ENCODE peak calls at places on chromosomes 5 and 9, in four cellular contexts. Y is CD4-positive, alpha-beta T cell; S is HepG2; P is adrenal gland. W is an unnamed sample.

GRCh38 chr9:87872079-87872624 is 10.5 kb upstream of the SPATA31E1 start:
- DNase-seq in Y (no peak), S (no peak), P (no peak), W (no peak)

GRCh38 chr5:18366234-18366633 is 732.0 kb downstream of the TAF11L14 start:
- DNase-seq in Y (no peak), S (no peak), P (no peak), W (no peak)

GRCh38 chr9:99828054-99828416 is 6.3 kb downstream of the NR4A3 start:
- DNase-seq in Y (no peak), S (no peak), P (peak; percentile 35), W (no peak)

GRCh38 chr9:90724880-90725279 is 76.7 kb upstream of the SYK start:
- DNase-seq in Y (no peak), S (no peak), P (no peak), W (no peak)

GRCh38 chr5:171336486-171337206 is 27.6 kb downstream of the TLX3 start:
- DNase-seq in Y (no peak), S (no peak), P (peak; percentile 26), W (no peak)

GRCh38 chr9:118959366-118959765 is 409.9 kb downstream of the BRINP1 start:
- DNase-seq in Y (no peak), S (no peak), P (no peak), W (no peak)

GRCh38 chr5:147098233-147098790 is 136.5 kb upstream of the STK32A start:
- DNase-seq in Y (no peak), S (peak; percentile 33), P (peak; percentile 27), W (peak; percentile 51)

GRCh38 chr9:20873240-20873860 is 158.1 kb downstream of the HACD4 start:
- DNase-seq in Y (no peak), S (no peak), P (no peak), W (no peak)

GRCh38 chr5:80117446-80117845 is 82.3 kb downstream of the THBS4 start:
- DNase-seq in Y (no peak), S (no peak), P (no peak), W (no peak)

GRCh38 chr5:39650234-39650816 is 225.5 kb upstream of the DAB2 start:
- DNase-seq in Y (no peak), S (no peak), P (no peak), W (no peak)

GRCh38 chr9:135248111-135248510 is 160.6 kb downstream of the OLFM1 start:
- DNase-seq in Y (no peak), S (no peak), P (no peak), W (no peak)

GRCh38 chr5:65359981-65360380 is 121.7 kb downstream of the ADAMTS6 start:
- DNase-seq in Y (no peak), S (no peak), P (no peak), W (no peak)

GRCh38 chr5:179118756-179119414 is 58.7 kb downstream of the ZNF354C start:
- DNase-seq in Y (no peak), S (no peak), P (no peak), W (no peak)

GRCh38 chr9:133968966-133969617 is 23.0 kb downstream of the VAV2 start:
- DNase-seq in Y (no peak), S (no peak), P (no peak), W (no peak)

GRCh38 chr5:104186100-104186499 is 623.5 kb upstream of the NUDT12 start:
- DNase-seq in Y (no peak), S (no peak), P (no peak), W (no peak)

GRCh38 chr5:58266402-58266801 is 193.5 kb downstream of the PLK2 start:
- DNase-seq in Y (no peak), S (no peak), P (no peak), W (no peak)

GRCh38 chr5:93736284-93736683 is 5.1 kb downstream of the POU5F2 start:
- DNase-seq in Y (no peak), S (no peak), P (no peak), W (no peak)

GRCh38 chr9:115847245-115847644 is 306.3 kb upstream of the PAPPA start:
- DNase-seq in Y (no peak), S (no peak), P (no peak), W (no peak)

GRCh38 chr5:40958811-40959210 is 49.5 kb downstream of the C7 start:
- DNase-seq in Y (no peak), S (no peak), P (no peak), W (no peak)

GRCh38 chr9:94772654-94773303 is 46.3 kb downstream of the AOPEP start:
- DNase-seq in Y (no peak), S (no peak), P (no peak), W (peak; percentile 14)

GRCh38 chr9:133571896-133572595 is 37.1 kb downstream of the FAM163B start:
- DNase-seq in Y (no peak), S (no peak), P (no peak), W (no peak)

GRCh38 chr5:144028644-144029043 is 141.8 kb downstream of the YIPF5 start:
- DNase-seq in Y (no peak), S (no peak), P (no peak), W (no peak)

GRCh38 chr9:77649109-77649812 is 1.1 kb upstream of the GNA14 start:
- DNase-seq in Y (no peak), S (peak; percentile 19), P (no peak), W (no peak)
- TF ChIP-seq CTCF in Y (no peak), S (peak; percentile 16), P (peak; percentile 34), W (peak; percentile 44)

GRCh38 chr5:95317085-95317484 is 32.2 kb upstream of the MCTP1 start:
- DNase-seq in Y (no peak), S (no peak), P (no peak), W (no peak)
- TF ChIP-seq CTCF in Y (no peak), S (no peak), P (no peak), W (peak; percentile 38)

DNA sequence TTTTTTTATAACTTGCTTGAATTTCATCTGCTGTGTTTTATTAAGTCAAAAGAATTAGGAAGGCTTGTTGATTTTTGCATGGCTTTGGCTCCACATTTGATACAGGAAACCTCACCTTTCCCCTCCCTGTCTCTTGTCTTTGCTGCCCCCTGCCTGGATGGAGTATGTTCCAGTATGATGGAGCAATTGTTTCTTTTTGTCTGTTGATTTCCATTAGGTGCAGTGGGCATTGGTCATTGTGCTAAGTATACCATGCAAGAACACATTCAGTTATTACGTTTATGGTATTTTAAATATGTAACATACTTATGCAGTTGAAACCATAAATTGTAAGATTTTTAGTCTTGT is 19.6 kb downstream of the TJP2 start:
- DNase-seq in Y (no peak), S (no peak), P (no peak), W (no peak)
- TF ChIP-seq CTCF in Y (no peak), S (peak; percentile 65), P (no peak), W (no peak)

DNA sequence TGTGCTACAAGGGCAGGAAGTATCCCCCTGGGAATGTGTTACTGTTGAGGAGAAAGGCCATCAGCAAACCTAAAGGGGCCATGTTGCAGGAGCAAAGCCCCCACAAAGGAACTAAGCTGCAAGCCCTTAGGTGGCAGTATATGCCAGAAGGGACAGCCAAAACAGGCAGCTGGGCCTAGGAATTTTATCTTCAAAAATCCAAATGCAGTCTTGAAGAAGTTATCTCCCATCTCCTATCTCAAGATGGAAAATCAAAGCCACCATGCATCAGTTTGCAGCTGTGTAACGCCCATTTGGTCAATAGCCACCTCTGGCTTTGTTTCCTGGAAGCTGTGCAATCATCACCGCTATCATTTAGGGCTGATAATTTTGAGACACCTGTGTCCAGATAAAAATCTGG is 400.3 kb downstream of the ARHGEF28 start:
- DNase-seq in Y (no peak), S (no peak), P (no peak), W (no peak)
- TF ChIP-seq CTCF in Y (no peak), S (no peak), P (no peak), W (no peak)

GRCh38 chr9:110891760-110892159 is 146.5 kb downstream of the LPAR1 start:
- DNase-seq in Y (no peak), S (no peak), P (no peak), W (no peak)
- TF ChIP-seq CTCF in Y (no peak), S (no peak), P (no peak), W (no peak)

GRCh38 chr9:86043999-86044398 is 55.4 kb downstream of the GOLM1 start:
- DNase-seq in Y (no peak), S (peak; percentile 16), P (no peak), W (no peak)
- TF ChIP-seq CTCF in Y (no peak), S (peak; percentile 53), P (no peak), W (peak; percentile 18)

GRCh38 chr5:140113699-140114263 is at the start of gene PURA:
- DNase-seq in Y (peak; percentile 97), S (peak; percentile 92), P (peak; percentile 96), W (peak; percentile 96)
- TF ChIP-seq CTCF in Y (no peak), S (peak; percentile 73), P (no peak), W (peak; percentile 38)

GRCh38 chr9:121784706-121785426 is 133.4 kb downstream of the DAB2IP start:
- DNase-seq in Y (no peak), S (no peak), P (no peak), W (no peak)
- TF ChIP-seq CTCF in Y (no peak), S (no peak), P (no peak), W (peak; percentile 22)

DNA sequence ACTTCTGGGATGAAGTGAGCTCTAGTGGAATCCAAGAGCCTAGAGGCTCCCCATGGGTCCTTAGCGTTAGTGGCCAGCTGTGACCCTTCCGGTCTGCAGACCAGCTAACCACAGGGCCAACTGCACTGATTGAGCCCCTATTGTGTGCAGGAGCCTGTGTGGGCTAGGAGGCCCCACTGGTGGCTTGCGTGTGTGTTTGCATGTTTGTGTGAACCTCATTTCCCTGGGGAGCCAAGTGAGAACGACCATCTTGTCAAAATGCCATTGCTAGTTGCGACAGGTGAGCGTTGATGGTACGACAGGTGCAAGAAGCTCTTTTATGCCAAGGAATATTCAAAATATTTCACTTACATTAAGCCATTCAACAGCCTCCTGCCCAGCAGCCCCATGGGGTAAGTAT is 44.1 kb upstream of the ANKRD33B start:
- DNase-seq in Y (no peak), S (no peak), P (no peak), W (no peak)
- TF ChIP-seq CTCF in Y (no peak), S (no peak), P (no peak), W (no peak)